ENCODE peak calls at places on chromosomes 5 and 9, in seven cellular contexts. Y is activated CD8-positive, alpha-beta T cell treated with anti-CD3 and anti-CD28 coated beads for 36 hours; Z is fibroblast of the aortic adventitia; I is GM23338; G is MM.1S; R is cardiac muscle cell; B is OCI-LY7. T is an unnamed sample.

GRCh38 chr9:15104826-15105420 is 194.7 kb upstream of the FREM1 start:
- DNase-seq in Y (peak; percentile 13), R (peak; percentile 46), B (peak; percentile 39), G (no peak), I (peak; percentile 75), Z (peak; percentile 52), T (peak; percentile 32)

GRCh38 chr9:107905313-107906027 is 415.9 kb upstream of the KLF4 start:
- DNase-seq in Y (no peak), I (no peak), R (peak; percentile 9), B (no peak), Z (peak; percentile 45), G (no peak), T (no peak)

GRCh38 chr9:37963936-37964739 is 60.2 kb upstream of the SLC25A51 start:
- DNase-seq in Z (peak; percentile 99), I (no peak), R (peak; percentile 94), Y (no peak), B (no peak), G (no peak), T (no peak)

GRCh38 chr5:17217421-17218352 is at the start of gene BASP1:
- DNase-seq in G (peak; percentile 80), R (peak; percentile 91), Y (peak; percentile 25), Z (peak; percentile 71), I (peak; percentile 88), B (peak; percentile 85), T (peak; percentile 88)

GRCh38 chr5:174737335-174737734 is 13.0 kb downstream of the MSX2 start:
- DNase-seq in R (no peak), Y (no peak), B (no peak), G (no peak), Z (no peak), I (no peak), T (no peak)

GRCh38 chr9:73714294-73714693 is 562.6 kb downstream of the ANXA1 start:
- DNase-seq in Z (no peak), Y (no peak), B (no peak), G (no peak), I (no peak), R (no peak), T (no peak)

GRCh38 chr9:8338249-8338721 is 538.7 kb upstream of the DMAC1 start:
- DNase-seq in G (no peak), B (no peak), Z (peak; percentile 96), R (peak; percentile 37), I (no peak), Y (no peak), T (no peak)

GRCh38 chr9:137307255-137308101 is 5.4 kb upstream of the NRARP start:
- DNase-seq in I (peak; percentile 84), Y (no peak), Z (no peak), G (no peak), R (no peak), B (no peak), T (no peak)

GRCh38 chr5:73218552-73219171 is 45.7 kb downstream of the TMEM174 start:
- DNase-seq in R (peak; percentile 56), G (no peak), Z (peak; percentile 70), I (peak; percentile 69), B (peak; percentile 15), Y (no peak), T (no peak)

GRCh38 chr5:37658440-37658839 is 181.4 kb downstream of the GDNF start:
- DNase-seq in G (no peak), I (no peak), R (no peak), Y (no peak), Z (no peak), B (no peak), T (no peak)

GRCh38 chr5:126139773-126140172 is 283.4 kb upstream of the GRAMD2B start:
- DNase-seq in Z (no peak), G (no peak), Y (no peak), I (peak; percentile 78), B (no peak), R (peak; percentile 14), T (no peak)

GRCh38 chr5:159330131-159330530 is at the start of gene IL12B:
- DNase-seq in B (no peak), Z (peak; percentile 48), G (no peak), Y (no peak), R (peak; percentile 22), I (no peak), T (no peak)

GRCh38 chr5:127343866-127344265 is 53.3 kb downstream of the MEGF10 start:
- DNase-seq in I (no peak), Y (no peak), B (no peak), R (no peak), G (no peak), Z (no peak), T (no peak)

DNA sequence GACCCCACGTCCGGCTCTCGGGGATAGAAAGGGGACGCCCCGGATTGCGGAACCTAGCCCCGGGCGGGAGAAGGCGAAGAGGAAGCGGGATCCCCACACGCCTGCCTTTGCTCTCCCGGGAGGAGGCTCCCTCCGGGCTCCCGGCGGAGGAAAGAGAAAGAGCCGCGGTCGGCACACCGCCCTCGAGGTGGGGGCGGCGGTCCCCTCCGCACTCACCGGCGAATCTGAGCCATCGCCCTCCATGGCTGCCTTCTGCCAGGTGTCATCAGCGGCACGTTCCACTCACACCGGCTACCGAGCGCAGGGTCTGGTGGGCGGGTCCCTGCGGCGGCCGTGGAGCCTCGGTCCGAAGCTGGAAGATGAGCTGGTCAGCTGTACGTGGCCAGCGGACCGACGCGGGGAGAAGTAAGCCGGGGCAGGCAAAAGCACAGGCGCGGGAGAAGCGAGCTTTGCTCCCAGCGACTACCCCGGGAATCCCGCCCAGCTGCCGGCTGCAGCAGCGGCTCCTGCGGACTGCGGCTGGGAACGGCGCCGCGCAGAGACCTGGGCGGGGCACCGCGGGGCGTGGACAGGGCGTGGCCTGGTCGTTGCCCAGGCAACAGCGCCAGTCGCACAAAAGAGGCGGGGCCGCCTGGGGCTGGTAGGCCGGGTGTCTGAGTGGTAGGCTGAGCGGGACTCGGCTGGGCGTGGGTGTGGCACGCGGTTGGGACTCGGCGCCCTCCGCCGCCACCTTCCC is at the start of gene TRIM36:
- DNase-seq in B (peak; percentile 77), I (peak; percentile 93), G (peak; percentile 94), Z (peak; percentile 78), R (peak; percentile 94), Y (peak; percentile 94), T (peak; percentile 94)
- TF ChIP-seq CTCF in B (no peak), I (no peak), G (peak; percentile 27), Z (no peak), R (peak; percentile 25), Y (no peak), T (peak; percentile 38)

GRCh38 chr5:160421625-160422258 is at the start of gene PTTG1:
- DNase-seq in I (peak; percentile 99), B (peak; percentile 97), R (peak; percentile 98), Z (peak; percentile 94), G (peak; percentile 97), Y (peak; percentile 95), T (peak; percentile 88)
- TF ChIP-seq CTCF in I (no peak), B (no peak), R (no peak), Z (no peak), G (no peak), Y (no peak), T (no peak)

DNA sequence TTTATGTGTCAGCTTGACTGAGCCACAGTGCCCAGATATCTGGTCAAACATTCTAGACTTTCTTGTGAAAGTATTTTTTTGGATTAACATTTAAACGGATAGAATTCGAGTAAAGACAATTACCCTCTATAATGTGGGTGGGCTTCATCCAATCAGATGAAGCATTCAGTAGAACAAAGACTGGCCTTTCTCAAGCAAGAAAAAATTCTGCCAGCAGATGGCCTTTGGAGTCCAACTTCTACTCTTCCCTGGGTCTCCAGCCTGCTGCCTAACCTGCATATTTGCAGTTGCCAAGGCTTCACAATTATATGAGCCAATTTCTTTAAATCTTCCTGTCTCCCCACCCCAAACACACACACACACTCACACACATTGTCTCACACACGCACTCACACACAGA is 86.4 kb downstream of the MED10 start:
- DNase-seq in B (peak; percentile 28), G (peak; percentile 67), Y (peak; percentile 24), I (peak; percentile 74), R (no peak), Z (peak; percentile 7), T (no peak)
- TF ChIP-seq CTCF in B (peak; percentile 55), G (peak; percentile 60), Y (no peak), I (peak; percentile 59), R (no peak), Z (peak; percentile 16), T (peak; percentile 26)

GRCh38 chr9:93301291-93301811 is 117.4 kb downstream of the WNK2 start:
- DNase-seq in R (no peak), B (peak; percentile 36), I (no peak), Z (no peak), Y (no peak), G (no peak), T (peak; percentile 13)
- TF ChIP-seq CTCF in R (no peak), B (no peak), I (no peak), Z (no peak), Y (no peak), G (no peak), T (no peak)

DNA sequence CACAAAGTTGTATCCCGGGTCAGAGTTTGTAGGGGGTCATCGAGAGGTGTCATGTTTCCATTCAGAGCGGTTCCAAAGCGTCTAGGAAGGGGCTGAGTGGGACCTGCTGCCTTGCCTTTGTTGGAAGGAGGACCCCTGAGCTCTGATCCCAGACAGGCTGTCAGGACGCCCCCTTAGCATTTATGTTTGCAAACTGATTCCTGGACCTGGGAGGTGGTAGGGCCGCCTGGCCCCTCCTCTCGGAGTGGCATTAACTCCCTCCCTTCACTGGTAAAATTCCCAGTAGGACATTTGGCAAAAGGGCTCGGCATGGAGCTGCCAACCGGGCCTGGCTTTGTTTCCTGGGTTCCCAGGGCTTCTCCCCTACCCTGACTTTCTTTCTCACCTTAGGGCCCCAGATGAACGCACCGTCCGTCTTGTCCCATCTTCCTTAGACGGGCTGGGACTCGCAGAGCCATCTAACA is 2.5 kb downstream of the JADE2 start:
- DNase-seq in G (no peak), I (no peak), Z (no peak), Y (no peak), R (no peak), B (no peak), T (no peak)
- TF ChIP-seq CTCF in G (no peak), I (no peak), Z (no peak), Y (peak; percentile 46), R (no peak), B (no peak), T (no peak)

GRCh38 chr5:116472274-116472673 is 102.3 kb downstream of the SEMA6A start:
- DNase-seq in Z (no peak), G (no peak), I (no peak), B (no peak), R (no peak), Y (no peak), T (no peak)
- TF ChIP-seq CTCF in Z (no peak), G (no peak), I (no peak), B (peak; percentile 28), R (no peak), Y (no peak), T (no peak)

GRCh38 chr9:34958411-34958982 is 412 bp downstream of the PHF24 start:
- DNase-seq in Y (no peak), G (no peak), Z (no peak), B (no peak), I (no peak), R (no peak), T (no peak)
- TF ChIP-seq CTCF in Y (no peak), G (no peak), Z (no peak), B (no peak), I (no peak), R (no peak), T (no peak)